ENCODE peak calls at places on chromosomes 16 and 17, in six cellular contexts. One of them, this sample, is unnamed.

GRCh38 chr16:53052519-53053501 is at the start of gene CHD9NB:
- DNase-seq in bronchial epithelial cell: peak
- DNase-seq in CD8-positive, alpha-beta T cell: no peak
- DNase-seq in adrenal gland: peak
- DNase-seq in AG04450: peak
- DNase-seq in IMR-90: peak
- DNase-seq in this sample: peak

GRCh38 chr17:7839199-7839889 is 5.3 kb downstream of the KDM6B start:
- DNase-seq in adrenal gland: no peak
- DNase-seq in CD8-positive, alpha-beta T cell: no peak
- DNase-seq in AG04450: no peak
- DNase-seq in IMR-90: no peak
- DNase-seq in bronchial epithelial cell: peak
- DNase-seq in this sample: peak

GRCh38 chr16:78240459-78241222 is 141.2 kb downstream of the WWOX start:
- DNase-seq in AG04450: no peak
- DNase-seq in IMR-90: no peak
- DNase-seq in adrenal gland: no peak
- DNase-seq in bronchial epithelial cell: peak
- DNase-seq in CD8-positive, alpha-beta T cell: no peak
- DNase-seq in this sample: peak

GRCh38 chr16:16887193-16887592 is 508.3 kb downstream of the NPIPA7 start:
- DNase-seq in bronchial epithelial cell: no peak
- DNase-seq in AG04450: no peak
- DNase-seq in IMR-90: no peak
- DNase-seq in adrenal gland: no peak
- DNase-seq in CD8-positive, alpha-beta T cell: no peak
- DNase-seq in this sample: no peak

GRCh38 chr17:9115446-9116265 is 94.3 kb downstream of the NTN1 start:
- DNase-seq in IMR-90: peak
- DNase-seq in adrenal gland: no peak
- DNase-seq in AG04450: no peak
- DNase-seq in CD8-positive, alpha-beta T cell: peak
- DNase-seq in bronchial epithelial cell: peak
- DNase-seq in this sample: no peak

GRCh38 chr16:75924397-75924796 is 198.1 kb upstream of the CPHXL start:
- DNase-seq in CD8-positive, alpha-beta T cell: no peak
- DNase-seq in bronchial epithelial cell: no peak
- DNase-seq in adrenal gland: no peak
- DNase-seq in AG04450: no peak
- DNase-seq in IMR-90: peak
- DNase-seq in this sample: no peak

GRCh38 chr17:21239680-21240374 is 13.4 kb downstream of the NATD1 start:
- DNase-seq in adrenal gland: no peak
- DNase-seq in AG04450: no peak
- DNase-seq in IMR-90: peak
- DNase-seq in CD8-positive, alpha-beta T cell: no peak
- DNase-seq in bronchial epithelial cell: peak
- DNase-seq in this sample: peak

GRCh38 chr16:35207059-35207999 is 1747.9 kb downstream of the TP53TG3F start:
- DNase-seq in IMR-90: no peak
- DNase-seq in bronchial epithelial cell: no peak
- DNase-seq in adrenal gland: no peak
- DNase-seq in AG04450: no peak
- DNase-seq in CD8-positive, alpha-beta T cell: no peak
- DNase-seq in this sample: no peak

GRCh38 chr17:48597492-48597774 is 3.9 kb upstream of the HOXB5 start:
- DNase-seq in IMR-90: no peak
- DNase-seq in bronchial epithelial cell: no peak
- DNase-seq in AG04450: no peak
- DNase-seq in CD8-positive, alpha-beta T cell: no peak
- DNase-seq in adrenal gland: no peak
- DNase-seq in this sample: no peak

DNA sequence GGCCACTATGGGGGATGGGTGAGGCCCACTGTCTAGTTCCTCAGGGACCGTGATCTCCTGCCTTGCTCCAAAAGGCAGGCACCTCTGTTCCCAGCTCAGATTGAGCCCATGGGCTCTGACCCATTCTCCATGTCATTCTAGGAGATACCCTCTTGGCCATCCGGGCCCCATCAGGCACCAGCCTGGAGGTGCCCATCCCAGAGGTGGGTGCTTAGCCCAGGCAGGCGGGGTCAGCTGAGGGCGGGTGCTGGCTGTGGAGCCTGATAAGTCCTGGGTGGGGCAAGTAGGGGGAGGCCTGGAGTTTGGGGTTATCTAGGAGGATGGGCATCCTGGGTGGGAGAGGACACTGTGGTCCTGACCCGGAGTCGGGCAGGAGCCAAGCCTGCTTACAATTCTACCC is 2.3 kb downstream of the E2F4 start:
- DNase-seq in adrenal gland: no peak
- DNase-seq in AG04450: no peak
- DNase-seq in IMR-90: no peak
- DNase-seq in bronchial epithelial cell: no peak
- DNase-seq in CD8-positive, alpha-beta T cell: no peak
- DNase-seq in this sample: no peak
- TF ChIP-seq CTCF in adrenal gland: no peak
- TF ChIP-seq CTCF in AG04450: no peak
- TF ChIP-seq CTCF in IMR-90: no peak
- TF ChIP-seq CTCF in bronchial epithelial cell: no peak
- TF ChIP-seq CTCF in CD8-positive, alpha-beta T cell: no peak
- TF ChIP-seq CTCF in this sample: no peak

GRCh38 chr17:36722903-36723263 is 121.5 kb downstream of the MRM1 start:
- DNase-seq in adrenal gland: no peak
- DNase-seq in AG04450: no peak
- DNase-seq in IMR-90: no peak
- DNase-seq in bronchial epithelial cell: no peak
- DNase-seq in CD8-positive, alpha-beta T cell: no peak
- DNase-seq in this sample: no peak
- H3K4me3 ChIP-seq in adrenal gland: no peak
- H3K4me3 ChIP-seq in AG04450: no peak
- H3K4me3 ChIP-seq in IMR-90: no peak
- H3K4me3 ChIP-seq in bronchial epithelial cell: no peak
- H3K4me3 ChIP-seq in CD8-positive, alpha-beta T cell: peak
- H3K4me3 ChIP-seq in this sample: no peak

DNA sequence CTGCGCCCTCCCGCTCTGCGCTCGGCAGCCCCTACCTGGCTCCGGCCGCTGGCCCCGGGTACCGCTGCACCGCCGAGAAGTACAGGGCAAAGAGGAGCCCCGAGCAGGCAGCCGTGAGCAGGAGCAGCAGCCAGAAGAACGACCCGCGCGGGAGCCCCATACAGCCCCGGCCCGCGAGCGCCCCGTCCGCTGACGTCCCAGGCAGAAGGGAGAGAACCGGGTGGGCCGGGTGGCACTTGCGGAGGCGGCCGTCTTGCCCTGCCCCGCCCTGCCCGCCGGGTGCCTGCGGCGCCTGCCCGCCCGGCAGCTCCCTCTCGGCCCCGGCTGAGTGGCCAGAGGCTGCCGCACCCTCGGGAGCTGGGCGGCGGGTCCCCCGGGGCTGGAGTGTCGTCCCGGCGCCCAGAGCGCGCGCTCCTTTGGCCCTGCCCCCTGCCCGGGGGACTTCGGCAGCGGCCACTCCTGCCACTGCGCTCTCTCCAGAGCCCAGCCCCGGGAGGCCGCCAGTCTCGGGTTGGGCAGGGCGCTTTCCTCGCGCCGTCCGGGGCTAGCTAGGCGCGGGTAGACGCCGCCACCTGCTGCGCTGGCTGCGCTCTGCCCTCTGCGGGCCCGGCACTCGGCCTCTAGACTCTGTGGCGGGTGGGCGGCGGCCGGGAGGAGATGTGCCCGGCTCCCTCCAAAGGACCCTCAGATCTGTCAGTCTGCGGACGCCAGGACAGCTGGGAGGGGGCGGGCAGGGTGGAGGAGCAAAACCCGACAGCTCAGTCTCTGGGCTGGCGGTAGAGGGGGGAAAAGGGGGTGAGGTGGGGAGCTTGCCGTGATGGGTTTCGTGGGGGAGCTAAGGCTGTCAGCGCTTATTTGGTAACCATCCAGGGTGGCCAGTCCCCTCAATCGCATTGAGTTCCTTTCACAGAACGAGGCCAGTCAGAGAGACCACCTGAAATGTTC is at the start of gene ST6GALNAC2:
- DNase-seq in AG04450: no peak
- DNase-seq in adrenal gland: peak
- DNase-seq in bronchial epithelial cell: peak
- DNase-seq in CD8-positive, alpha-beta T cell: peak
- DNase-seq in IMR-90: no peak
- DNase-seq in this sample: peak
- TF ChIP-seq CTCF in AG04450: peak
- TF ChIP-seq CTCF in adrenal gland: peak
- TF ChIP-seq CTCF in bronchial epithelial cell: peak
- TF ChIP-seq CTCF in CD8-positive, alpha-beta T cell: no peak
- TF ChIP-seq CTCF in IMR-90: peak
- TF ChIP-seq CTCF in this sample: peak

GRCh38 chr16:3035972-3036725 is 595 bp downstream of the BICDL2 start:
- DNase-seq in IMR-90: no peak
- DNase-seq in AG04450: no peak
- DNase-seq in bronchial epithelial cell: no peak
- DNase-seq in CD8-positive, alpha-beta T cell: no peak
- DNase-seq in adrenal gland: no peak
- DNase-seq in this sample: no peak
- H3K4me3 ChIP-seq in IMR-90: no peak
- H3K4me3 ChIP-seq in AG04450: no peak
- H3K4me3 ChIP-seq in bronchial epithelial cell: peak
- H3K4me3 ChIP-seq in CD8-positive, alpha-beta T cell: no peak
- H3K4me3 ChIP-seq in adrenal gland: no peak
- H3K4me3 ChIP-seq in this sample: peak

GRCh38 chr17:16380640-16381495 is at the start of gene UBB:
- DNase-seq in adrenal gland: peak
- DNase-seq in IMR-90: peak
- DNase-seq in AG04450: peak
- DNase-seq in CD8-positive, alpha-beta T cell: peak
- DNase-seq in bronchial epithelial cell: peak
- DNase-seq in this sample: peak
- TF ChIP-seq CTCF in adrenal gland: no peak
- TF ChIP-seq CTCF in IMR-90: peak
- TF ChIP-seq CTCF in AG04450: no peak
- TF ChIP-seq CTCF in CD8-positive, alpha-beta T cell: no peak
- TF ChIP-seq CTCF in bronchial epithelial cell: no peak
- TF ChIP-seq CTCF in this sample: no peak

DNA sequence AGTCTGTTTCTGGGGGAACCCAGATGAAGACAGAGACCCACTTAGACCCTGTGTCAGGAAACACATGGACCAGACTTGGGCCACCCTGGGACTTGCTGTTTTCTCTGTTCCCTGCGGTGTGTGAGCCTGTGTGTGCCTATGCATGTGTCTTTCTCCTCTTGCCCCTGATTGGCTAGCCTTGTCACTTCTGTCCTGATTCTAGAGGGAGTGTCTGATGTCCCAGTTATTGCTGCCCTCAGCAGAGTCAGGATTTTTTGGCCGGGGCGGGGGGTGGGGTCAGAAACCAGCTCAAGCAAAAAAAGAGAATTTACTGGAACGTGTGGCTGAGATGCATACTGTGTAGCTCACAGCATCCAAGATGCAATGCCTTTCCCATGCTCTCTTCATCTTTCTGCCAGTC is 30.5 kb downstream of the PLCG2 start:
- DNase-seq in IMR-90: no peak
- DNase-seq in CD8-positive, alpha-beta T cell: no peak
- DNase-seq in adrenal gland: no peak
- DNase-seq in bronchial epithelial cell: no peak
- DNase-seq in AG04450: no peak
- DNase-seq in this sample: no peak
- H3K4me3 ChIP-seq in IMR-90: no peak
- H3K4me3 ChIP-seq in CD8-positive, alpha-beta T cell: no peak
- H3K4me3 ChIP-seq in adrenal gland: no peak
- H3K4me3 ChIP-seq in bronchial epithelial cell: no peak
- H3K4me3 ChIP-seq in AG04450: no peak
- H3K4me3 ChIP-seq in this sample: no peak

GRCh38 chr16:87061521-87061920 is 255.7 kb downstream of the C16orf95 start:
- DNase-seq in adrenal gland: no peak
- DNase-seq in AG04450: no peak
- DNase-seq in IMR-90: no peak
- DNase-seq in bronchial epithelial cell: no peak
- DNase-seq in CD8-positive, alpha-beta T cell: no peak
- DNase-seq in this sample: no peak

GRCh38 chr16:87062569-87063442 is 254.4 kb downstream of the C16orf95 start:
- DNase-seq in AG04450: no peak
- DNase-seq in IMR-90: peak
- DNase-seq in CD8-positive, alpha-beta T cell: peak
- DNase-seq in adrenal gland: peak
- DNase-seq in bronchial epithelial cell: peak
- DNase-seq in this sample: peak

GRCh38 chr16:87057951-87058560 is 259.1 kb downstream of the C16orf95 start:
- DNase-seq in IMR-90: no peak
- DNase-seq in bronchial epithelial cell: no peak
- DNase-seq in AG04450: no peak
- DNase-seq in adrenal gland: no peak
- DNase-seq in CD8-positive, alpha-beta T cell: no peak
- DNase-seq in this sample: no peak

GRCh38 chr16:87058728-87059250 is 258.4 kb downstream of the C16orf95 start:
- DNase-seq in IMR-90: no peak
- DNase-seq in CD8-positive, alpha-beta T cell: no peak
- DNase-seq in adrenal gland: no peak
- DNase-seq in AG04450: no peak
- DNase-seq in bronchial epithelial cell: no peak
- DNase-seq in this sample: no peak

DNA sequence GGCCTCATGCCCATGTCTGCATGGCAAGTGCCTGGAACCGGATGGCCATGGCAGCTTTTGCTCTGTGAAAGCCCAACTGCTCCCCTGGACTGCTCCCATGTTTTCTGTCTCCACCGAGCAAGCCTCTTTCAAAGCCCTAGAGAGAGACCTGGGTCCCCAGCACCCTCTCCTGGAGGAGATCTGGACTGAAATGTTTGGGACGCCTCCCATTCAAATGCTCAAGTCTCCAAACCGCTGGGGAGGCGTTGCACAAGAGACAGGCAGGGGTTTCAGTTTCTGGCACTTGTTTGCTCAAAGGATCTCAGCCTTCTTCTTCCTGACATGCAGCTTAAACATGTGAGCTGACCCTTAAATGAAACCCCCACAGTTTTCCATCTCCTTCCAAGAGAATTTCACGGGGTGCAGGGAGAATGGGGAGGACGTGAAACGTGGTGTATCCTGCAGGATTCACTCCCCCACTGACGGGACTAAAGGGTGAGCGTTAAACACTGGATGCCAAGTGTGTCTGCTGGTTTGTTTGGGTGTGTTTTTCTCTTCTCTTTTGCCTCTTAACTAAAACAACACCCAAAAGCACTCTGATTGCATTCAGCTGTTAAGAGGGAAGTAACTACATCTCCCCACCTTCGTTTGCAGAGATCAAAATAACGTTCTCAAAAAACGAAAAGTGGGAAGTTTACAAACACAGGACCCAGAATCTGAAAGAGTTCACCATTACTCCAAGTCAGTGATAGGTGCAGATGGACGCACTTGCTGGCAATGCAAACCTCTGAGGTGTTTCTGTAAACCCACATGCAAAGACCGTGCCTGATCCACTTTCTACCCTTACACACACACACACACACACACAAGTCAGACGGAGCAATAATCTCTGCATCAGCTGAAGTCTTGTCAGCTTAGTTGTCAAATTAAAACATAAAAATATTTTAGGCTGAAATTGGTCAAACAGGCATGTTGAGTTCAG is 256.9 kb downstream of the C16orf95 start:
- DNase-seq in CD8-positive, alpha-beta T cell: no peak
- DNase-seq in AG04450: peak
- DNase-seq in bronchial epithelial cell: no peak
- DNase-seq in IMR-90: peak
- DNase-seq in adrenal gland: peak
- DNase-seq in this sample: peak
- TF ChIP-seq CTCF in CD8-positive, alpha-beta T cell: no peak
- TF ChIP-seq CTCF in AG04450: peak
- TF ChIP-seq CTCF in bronchial epithelial cell: no peak
- TF ChIP-seq CTCF in IMR-90: peak
- TF ChIP-seq CTCF in adrenal gland: no peak
- TF ChIP-seq CTCF in this sample: peak